ENCODE peak calls at places on chromosomes 5 and 9, in seven cellular contexts. One of them, this sample, is unnamed.

GRCh38 chr5:127322405-127322804 is 31.8 kb downstream of the MEGF10 start:
- DNase-seq in foreskin fibroblast: no peak
- DNase-seq in A549: no peak
- DNase-seq in IMR-90: no peak
- DNase-seq in ovary: no peak
- DNase-seq in uterus: no peak
- DNase-seq in cardiac fibroblast: no peak
- DNase-seq in this sample: no peak

GRCh38 chr5:108818613-108819272 is 71.0 kb downstream of the FER start:
- DNase-seq in foreskin fibroblast: peak; percentile 47
- DNase-seq in A549: no peak
- DNase-seq in IMR-90: peak; percentile 82
- DNase-seq in ovary: no peak
- DNase-seq in uterus: no peak
- DNase-seq in cardiac fibroblast: peak; percentile 46
- DNase-seq in this sample: peak; percentile 78

GRCh38 chr9:36566813-36567217 is 5.9 kb upstream of the MELK start:
- DNase-seq in foreskin fibroblast: peak; percentile 66
- DNase-seq in A549: peak; percentile 52
- DNase-seq in IMR-90: peak; percentile 25
- DNase-seq in ovary: no peak
- DNase-seq in uterus: no peak
- DNase-seq in cardiac fibroblast: peak; percentile 48
- DNase-seq in this sample: no peak

GRCh38 chr9:18632624-18633407 is 158.9 kb downstream of the ADAMTSL1 start:
- DNase-seq in foreskin fibroblast: peak; percentile 90
- DNase-seq in A549: no peak
- DNase-seq in IMR-90: peak; percentile 90
- DNase-seq in ovary: no peak
- DNase-seq in uterus: peak; percentile 31
- DNase-seq in cardiac fibroblast: peak; percentile 91
- DNase-seq in this sample: peak; percentile 70

GRCh38 chr9:137396227-137396626 is 26.7 kb downstream of the EXD3 start:
- DNase-seq in foreskin fibroblast: peak; percentile 71
- DNase-seq in A549: peak; percentile 31
- DNase-seq in IMR-90: peak; percentile 96
- DNase-seq in ovary: no peak
- DNase-seq in uterus: no peak
- DNase-seq in cardiac fibroblast: peak; percentile 94
- DNase-seq in this sample: peak; percentile 21

GRCh38 chr9:69895185-69895584 is 74.6 kb downstream of the CFAP95 start:
- DNase-seq in foreskin fibroblast: no peak
- DNase-seq in A549: no peak
- DNase-seq in IMR-90: no peak
- DNase-seq in ovary: no peak
- DNase-seq in uterus: no peak
- DNase-seq in cardiac fibroblast: no peak
- DNase-seq in this sample: no peak

GRCh38 chr5:57383093-57383861 is 99.3 kb downstream of the ACTBL2 start:
- DNase-seq in foreskin fibroblast: peak; percentile 94
- DNase-seq in A549: peak; percentile 85
- DNase-seq in IMR-90: peak; percentile 99
- DNase-seq in ovary: no peak
- DNase-seq in uterus: no peak
- DNase-seq in cardiac fibroblast: peak; percentile 88
- DNase-seq in this sample: peak; percentile 91

GRCh38 chr9:99823392-99824377 is 2.0 kb downstream of the NR4A3 start:
- DNase-seq in foreskin fibroblast: peak; percentile 67
- DNase-seq in A549: peak; percentile 57
- DNase-seq in IMR-90: peak; percentile 47
- DNase-seq in ovary: peak; percentile 66
- DNase-seq in uterus: peak; percentile 46
- DNase-seq in cardiac fibroblast: peak; percentile 47
- DNase-seq in this sample: no peak

GRCh38 chr5:139061856-139062255 is 136.3 kb downstream of the SIL1 start:
- DNase-seq in foreskin fibroblast: no peak
- DNase-seq in A549: no peak
- DNase-seq in IMR-90: peak; percentile 13
- DNase-seq in ovary: no peak
- DNase-seq in uterus: no peak
- DNase-seq in cardiac fibroblast: peak; percentile 51
- DNase-seq in this sample: peak; percentile 12

GRCh38 chr5:87210743-87211142 is 56.9 kb upstream of the RASA1 start:
- DNase-seq in foreskin fibroblast: peak; percentile 20
- DNase-seq in A549: no peak
- DNase-seq in IMR-90: no peak
- DNase-seq in ovary: no peak
- DNase-seq in uterus: no peak
- DNase-seq in cardiac fibroblast: no peak
- DNase-seq in this sample: peak; percentile 86

GRCh38 chr5:8650197-8650596 is 781.2 kb downstream of the MTRR start:
- DNase-seq in foreskin fibroblast: peak; percentile 25
- DNase-seq in A549: no peak
- DNase-seq in IMR-90: peak; percentile 4
- DNase-seq in ovary: no peak
- DNase-seq in uterus: no peak
- DNase-seq in cardiac fibroblast: no peak
- DNase-seq in this sample: no peak

GRCh38 chr9:88173378-88173999 is 35.2 kb upstream of the SPATA31C2 start:
- DNase-seq in foreskin fibroblast: peak; percentile 63
- DNase-seq in A549: peak; percentile 21
- DNase-seq in IMR-90: peak; percentile 73
- DNase-seq in ovary: no peak
- DNase-seq in uterus: no peak
- DNase-seq in cardiac fibroblast: peak; percentile 84
- DNase-seq in this sample: peak; percentile 79

GRCh38 chr9:131707677-131708612 is 31.9 kb downstream of the RAPGEF1 start:
- DNase-seq in foreskin fibroblast: peak; percentile 81
- DNase-seq in A549: peak; percentile 51
- DNase-seq in IMR-90: peak; percentile 81
- DNase-seq in ovary: no peak
- DNase-seq in uterus: no peak
- DNase-seq in cardiac fibroblast: peak; percentile 69
- DNase-seq in this sample: peak; percentile 83

GRCh38 chr5:94359880-94360279 is 258.5 kb downstream of the KIAA0825 start:
- DNase-seq in foreskin fibroblast: no peak
- DNase-seq in A549: no peak
- DNase-seq in IMR-90: no peak
- DNase-seq in ovary: no peak
- DNase-seq in uterus: no peak
- DNase-seq in cardiac fibroblast: no peak
- DNase-seq in this sample: no peak
- H3K4me3 ChIP-seq in foreskin fibroblast: no peak overlapping the region
- H3K4me3 ChIP-seq in A549: no peak overlapping the region
- H3K4me3 ChIP-seq in IMR-90: no peak overlapping the region
- H3K4me3 ChIP-seq in ovary: no peak overlapping the region
- H3K4me3 ChIP-seq in uterus: no peak overlapping the region
- H3K4me3 ChIP-seq in cardiac fibroblast: no peak overlapping the region
- H3K4me3 ChIP-seq in this sample: no peak overlapping the region

GRCh38 chr9:121286688-121286972 is 18.7 kb downstream of the GSN start:
- DNase-seq in foreskin fibroblast: no peak
- DNase-seq in A549: no peak
- DNase-seq in IMR-90: no peak
- DNase-seq in ovary: no peak
- DNase-seq in uterus: no peak
- DNase-seq in cardiac fibroblast: no peak
- DNase-seq in this sample: no peak

GRCh38 chr9:121288557-121288873 is 20.6 kb downstream of the GSN start:
- DNase-seq in foreskin fibroblast: no peak
- DNase-seq in A549: no peak
- DNase-seq in IMR-90: no peak
- DNase-seq in ovary: no peak
- DNase-seq in uterus: no peak
- DNase-seq in cardiac fibroblast: no peak
- DNase-seq in this sample: peak; percentile 15

GRCh38 chr9:121285835-121286687 is 18.1 kb downstream of the GSN start:
- DNase-seq in foreskin fibroblast: peak; percentile 80
- DNase-seq in A549: no peak
- DNase-seq in IMR-90: peak; percentile 56
- DNase-seq in ovary: peak; percentile 80
- DNase-seq in uterus: peak; percentile 67
- DNase-seq in cardiac fibroblast: peak; percentile 89
- DNase-seq in this sample: peak; percentile 64

GRCh38 chr9:121288874-121289553 is 21.1 kb downstream of the GSN start:
- DNase-seq in foreskin fibroblast: peak; percentile 71
- DNase-seq in A549: no peak
- DNase-seq in IMR-90: peak; percentile 74
- DNase-seq in ovary: peak; percentile 87
- DNase-seq in uterus: peak; percentile 89
- DNase-seq in cardiac fibroblast: peak; percentile 92
- DNase-seq in this sample: peak; percentile 78

DNA sequence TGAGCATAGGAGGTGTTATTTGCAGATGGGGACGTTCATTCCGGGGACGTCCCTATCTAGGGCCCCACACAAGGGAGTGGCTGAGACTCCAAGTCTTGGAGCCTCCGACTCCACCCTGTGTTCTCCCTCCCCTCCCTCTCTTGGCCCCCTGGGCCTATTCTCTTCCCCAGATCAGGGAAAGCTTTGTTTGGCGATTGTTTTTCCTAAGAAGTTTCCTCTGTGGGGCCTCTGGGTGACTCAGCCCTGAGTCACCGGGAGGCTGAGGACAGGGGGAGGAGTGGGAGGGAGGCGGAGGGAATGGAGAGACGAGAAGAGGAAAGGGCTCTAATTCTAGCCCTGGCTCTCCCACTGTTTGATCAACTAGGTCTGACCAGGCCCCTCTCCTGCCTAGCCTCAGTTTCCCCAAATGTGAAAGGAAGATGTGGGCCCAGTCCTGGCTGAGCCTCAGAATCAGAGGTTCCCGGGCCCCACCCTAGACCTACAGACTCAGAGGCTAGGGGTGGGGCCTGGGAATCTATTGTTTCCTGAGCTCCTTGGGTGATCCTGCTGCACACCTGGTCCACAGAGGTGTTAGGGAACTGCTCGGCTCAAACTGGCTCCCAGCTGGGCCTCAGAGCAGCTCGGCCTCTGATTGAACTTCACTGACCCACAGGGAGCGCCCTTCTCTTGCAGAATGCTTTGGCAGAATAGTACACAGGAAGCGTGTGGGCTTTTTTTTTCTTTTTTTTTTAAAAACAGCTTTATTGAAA is 19.2 kb downstream of the GSN start:
- DNase-seq in foreskin fibroblast: peak; percentile 98
- DNase-seq in A549: peak; percentile 97
- DNase-seq in IMR-90: peak; percentile 95
- DNase-seq in ovary: peak; percentile 87
- DNase-seq in uterus: peak; percentile 90
- DNase-seq in cardiac fibroblast: peak; percentile 97
- DNase-seq in this sample: peak; percentile 91
- TF ChIP-seq CTCF in foreskin fibroblast: peak; percentile 18
- TF ChIP-seq CTCF in A549: peak; percentile 35
- TF ChIP-seq CTCF in IMR-90: peak; percentile 11
- TF ChIP-seq CTCF in ovary: no peak
- TF ChIP-seq CTCF in uterus: peak; percentile 21
- TF ChIP-seq CTCF in cardiac fibroblast: peak; percentile 33
- TF ChIP-seq CTCF in this sample: peak; percentile 20

GRCh38 chr9:4842734-4843133 is 50.0 kb downstream of the RCL1 start:
- DNase-seq in foreskin fibroblast: no peak
- DNase-seq in A549: no peak
- DNase-seq in IMR-90: peak; percentile 60
- DNase-seq in ovary: no peak
- DNase-seq in uterus: no peak
- DNase-seq in cardiac fibroblast: no peak
- DNase-seq in this sample: no peak

GRCh38 chr9:4844439-4844838 is 51.7 kb downstream of the RCL1 start:
- DNase-seq in foreskin fibroblast: no peak
- DNase-seq in A549: no peak
- DNase-seq in IMR-90: no peak
- DNase-seq in ovary: no peak
- DNase-seq in uterus: no peak
- DNase-seq in cardiac fibroblast: no peak
- DNase-seq in this sample: no peak

GRCh38 chr9:4840018-4840417 is 47.3 kb downstream of the RCL1 start:
- DNase-seq in foreskin fibroblast: no peak
- DNase-seq in A549: no peak
- DNase-seq in IMR-90: no peak
- DNase-seq in ovary: no peak
- DNase-seq in uterus: no peak
- DNase-seq in cardiac fibroblast: no peak
- DNase-seq in this sample: no peak

GRCh38 chr9:4844031-4844430 is 51.3 kb downstream of the RCL1 start:
- DNase-seq in foreskin fibroblast: no peak
- DNase-seq in A549: no peak
- DNase-seq in IMR-90: no peak
- DNase-seq in ovary: no peak
- DNase-seq in uterus: no peak
- DNase-seq in cardiac fibroblast: no peak
- DNase-seq in this sample: no peak

DNA sequence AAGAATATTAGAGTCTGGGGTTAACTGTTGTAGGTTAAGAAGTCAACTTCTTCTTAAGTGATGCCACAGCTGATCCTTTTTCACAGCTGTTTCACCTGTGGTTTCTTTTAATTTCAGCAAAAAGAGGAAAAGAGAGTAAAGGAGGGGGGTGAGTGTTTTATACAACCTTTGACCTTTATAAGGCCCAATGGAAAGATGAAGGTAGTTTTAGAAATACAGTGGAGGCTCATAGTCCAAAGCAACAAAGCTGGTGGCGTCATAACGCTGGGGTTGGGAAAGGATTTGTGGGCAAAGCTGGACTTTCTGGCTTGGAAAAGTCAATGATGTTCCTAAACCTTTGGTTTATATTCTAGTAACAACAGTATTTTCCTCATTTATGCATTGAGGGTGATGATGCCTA is 49.5 kb downstream of the RCL1 start:
- DNase-seq in foreskin fibroblast: no peak
- DNase-seq in A549: no peak
- DNase-seq in IMR-90: no peak
- DNase-seq in ovary: no peak
- DNase-seq in uterus: no peak
- DNase-seq in cardiac fibroblast: no peak
- DNase-seq in this sample: no peak
- H3K4me3 ChIP-seq in foreskin fibroblast: no peak overlapping the region
- H3K4me3 ChIP-seq in A549: no peak overlapping the region
- H3K4me3 ChIP-seq in IMR-90: no peak overlapping the region
- H3K4me3 ChIP-seq in ovary: no peak overlapping the region
- H3K4me3 ChIP-seq in uterus: no peak overlapping the region
- H3K4me3 ChIP-seq in cardiac fibroblast: no peak overlapping the region
- H3K4me3 ChIP-seq in this sample: no peak overlapping the region

DNA sequence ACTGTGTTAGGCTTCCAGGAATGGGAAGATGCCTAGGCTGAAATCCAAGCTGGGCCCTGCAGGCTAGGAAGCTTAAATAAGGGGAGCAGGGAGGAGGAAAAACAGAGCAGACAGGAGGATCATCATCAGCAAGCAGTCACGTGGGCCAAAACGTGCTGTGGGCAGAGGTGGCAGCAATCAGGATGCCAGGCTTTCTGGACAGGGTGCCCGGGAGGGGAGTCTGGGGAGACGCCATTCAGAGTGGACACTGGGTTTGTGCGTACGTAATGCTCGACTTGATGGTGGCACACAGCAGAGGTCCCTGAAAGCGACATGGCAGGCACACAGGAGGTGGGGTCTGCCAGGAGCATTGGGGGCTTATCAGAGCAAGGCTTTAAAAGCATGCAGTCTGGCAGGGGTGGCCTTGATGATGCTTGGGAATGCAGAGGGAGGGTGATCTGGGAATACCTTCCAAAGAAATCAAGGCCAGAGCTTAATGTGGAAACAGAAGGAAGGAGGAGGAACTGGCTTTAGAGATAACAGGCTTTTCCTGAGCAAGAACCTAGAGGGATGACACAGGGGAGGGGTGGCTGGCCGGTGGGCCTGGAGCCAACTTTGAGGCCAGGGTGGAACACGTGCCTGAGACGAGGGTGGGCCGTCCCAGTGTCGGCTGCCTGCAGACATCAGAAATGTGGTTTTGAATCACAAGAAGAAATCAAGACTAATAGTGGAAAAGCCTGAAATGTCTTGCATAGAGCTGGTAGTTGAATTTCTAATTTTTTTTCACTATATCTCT is 212.6 kb downstream of the GADD45G start:
- DNase-seq in foreskin fibroblast: no peak
- DNase-seq in A549: no peak
- DNase-seq in IMR-90: no peak
- DNase-seq in ovary: peak; percentile 92
- DNase-seq in uterus: peak; percentile 38
- DNase-seq in cardiac fibroblast: peak; percentile 33
- DNase-seq in this sample: no peak
- TF ChIP-seq CTCF in foreskin fibroblast: no peak
- TF ChIP-seq CTCF in A549: no peak
- TF ChIP-seq CTCF in IMR-90: no peak
- TF ChIP-seq CTCF in ovary: no peak
- TF ChIP-seq CTCF in uterus: no peak
- TF ChIP-seq CTCF in cardiac fibroblast: no peak
- TF ChIP-seq CTCF in this sample: no peak

This sample was measured in bronchial epithelial cell.